ENCODE peak calls at places on chromosomes 7 and 10, in five cellular contexts. A is AG10803; I is NCI-H1694 treated with DMSO at 0.1 percent for 48 hours; R is stimulated activated CD4-positive, alpha-beta T cell treated with anti-CD3 and anti-CD28 coated beads, Interleukin-2, amount 100 ng/mL, for 48 hours; N is stimulated activated naive CD8-positive, alpha-beta T cell treated with anti-CD3 and anti-CD28 coated beads, Interleukin-15, Interleukin-2, amounts not matched to agents 100 U/mL and 50 U/mL, for 24 hours. Z is an unnamed sample.
A peak's percentile ranks its signal among the peaks of the same experiment; 100 is the strongest.

GRCh38 chr7:49020145-49020544 is 95.8 kb downstream of the CDC14C start:
- DNase-seq in A (no peak), I (no peak), R (no peak), N (no peak), Z (no peak)

GRCh38 chr7:15544050-15544449 is 17.8 kb downstream of the AGMO start:
- DNase-seq in A (no peak), I (no peak), R (no peak), N (no peak), Z (no peak)

GRCh38 chr7:157630301-157630853 is 293.6 kb downstream of the DNAJB6 start:
- DNase-seq in A (no peak), I (no peak), R (no peak), N (no peak), Z (no peak)

GRCh38 chr10:58868736-58869435 is 307.6 kb upstream of the PHYHIPL start:
- DNase-seq in A (peak; percentile 36), I (no peak), R (no peak), N (no peak), Z (no peak)

GRCh38 chr7:95547356-95547755 is 49.0 kb downstream of the PDK4 start:
- DNase-seq in A (no peak), I (no peak), R (no peak), N (no peak), Z (no peak)

GRCh38 chr7:73768661-73769480 is 1.2 kb downstream of the CLDN3 start:
- DNase-seq in A (no peak), I (no peak), R (no peak), N (no peak), Z (no peak)

GRCh38 chr7:96329189-96329588 is 7.3 kb upstream of the SLC25A13 start:
- DNase-seq in A (no peak), I (no peak), R (no peak), N (no peak), Z (no peak)

GRCh38 chr10:124977161-124977560 is 35.2 kb downstream of the ZRANB1 start:
- DNase-seq in A (no peak), I (no peak), R (no peak), N (no peak), Z (no peak)

GRCh38 chr10:48609441-48609840 is 4.6 kb upstream of the ARHGAP22 start:
- DNase-seq in A (no peak), I (no peak), R (no peak), N (no peak), Z (no peak)

GRCh38 chr10:121092341-121093099 is 241.4 kb downstream of the WDR11 start:
- DNase-seq in A (no peak), I (no peak), R (no peak), N (no peak), Z (no peak)

GRCh38 chr7:126040114-126041045 is 1110.8 kb upstream of the POT1 start:
- DNase-seq in A (no peak), I (no peak), R (no peak), N (no peak), Z (no peak)

GRCh38 chr7:31934551-31934950 is 135.7 kb downstream of the PDE1C start:
- DNase-seq in A (no peak), I (no peak), R (no peak), N (no peak), Z (no peak)

GRCh38 chr10:71064413-71065118 is 147.8 kb upstream of the UNC5B start:
- DNase-seq in A (no peak), I (no peak), R (no peak), N (no peak), Z (no peak)

GRCh38 chr10:125633517-125633999 is 49.4 kb downstream of the TEX36 start:
- DNase-seq in A (no peak), I (no peak), R (no peak), N (no peak), Z (no peak)

GRCh38 chr7:4681218-4681851 is 760 bp upstream of the FOXK1 start:
- DNase-seq in A (no peak), I (no peak), R (no peak), N (peak; percentile 28), Z (no peak)

GRCh38 chr10:22321831-22322662 is 1.1 kb downstream of the BMI1 start:
- DNase-seq in A (no peak), I (no peak), R (no peak), N (peak; percentile 32), Z (no peak)

GRCh38 chr10:68156373-68157185 is 47.3 kb downstream of the MYPN start:
- DNase-seq in A (peak; percentile 67), I (peak; percentile 51), R (peak; percentile 54), N (peak; percentile 67), Z (peak; percentile 4)

GRCh38 chr7:1087462-1087809 is 477 bp upstream of the GPER1 start:
- DNase-seq in A (peak; percentile 88), I (no peak), R (no peak), N (no peak), Z (no peak)

GRCh38 chr10:29688230-29688634 is 53.5 kb upstream of the SVIL start:
- DNase-seq in A (no peak), I (no peak), R (no peak), N (no peak), Z (no peak)

GRCh38 chr7:18607025-18607424 is 111.5 kb downstream of the HDAC9 start:
- DNase-seq in A (peak; percentile 11), I (no peak), R (no peak), N (no peak), Z (no peak)

GRCh38 chr7:142739927-142740492 is 9.3 kb upstream of the PRSS1 start:
- DNase-seq in A (no peak), I (no peak), R (no peak), N (no peak), Z (no peak)

GRCh38 chr10:110681023-110681681 is 37.0 kb downstream of the RBM20 start:
- DNase-seq in A (no peak), I (peak; percentile 35), R (peak; percentile 13), N (peak; percentile 48), Z (no peak)

GRCh38 chr7:115224923-115225322 is 303.0 kb downstream of the MDFIC start:
- DNase-seq in A (no peak), I (no peak), R (no peak), N (no peak), Z (no peak)

GRCh38 chr7:100430450-100431285 is 1.0 kb downstream of the MEPCE start:
- DNase-seq in A (peak; percentile 24), I (no peak), R (no peak), N (peak; percentile 55), Z (no peak)

GRCh38 chr10:7412482-7413251 is 1.8 kb upstream of the SFMBT2 start:
- DNase-seq in A (no peak), I (no peak), R (peak; percentile 45), N (peak; percentile 63), Z (no peak)

GRCh38 chr10:32692174-32692573 is 246.2 kb downstream of the CCDC7 start:
- DNase-seq in A (peak; percentile 86), I (no peak), R (no peak), N (no peak), Z (no peak)

GRCh38 chr10:102241444-102242117 is at the start of gene PITX3:
- DNase-seq in A (peak; percentile 86), I (peak; percentile 12), R (peak; percentile 94), N (peak; percentile 93), Z (peak; percentile 96)

GRCh38 chr10:42962120-42962901 is 114.6 kb upstream of the RET start:
- DNase-seq in A (no peak), I (no peak), R (no peak), N (no peak), Z (no peak)

GRCh38 chr7:1881946-1882345 is 211.9 kb downstream of the ELFN1 start:
- DNase-seq in A (no peak), I (no peak), R (no peak), N (no peak), Z (no peak)